ENCODE peak calls at places on chromosomes 5 and 9, in nine cellular contexts. Q is dermis blood vessel endothelial cell, E is T-helper 17 cell, S is right lobe of liver, C is RKO, K is RWPE1, D is body of pancreas, W is sigmoid colon, T is HCT116. J is an unnamed sample.

GRCh38 chr5:65817936-65818335 is 95.9 kb downstream of the NLN start:
- DNase-seq in Q (no peak), E (no peak), S (no peak), C (no peak), K (no peak), D (no peak), W (no peak), T (no peak), J (no peak)

GRCh38 chr5:56298329-56298962 is 65.3 kb upstream of the ANKRD55 start:
- DNase-seq in Q (no peak), E (no peak), S (no peak), C (no peak), K (no peak), D (no peak), W (no peak), T (no peak), J (no peak)

GRCh38 chr5:149697001-149697400 is 33.1 kb upstream of the PPARGC1B start:
- DNase-seq in Q (no peak), E (no peak), S (no peak), C (no peak), K (peak), D (no peak), W (no peak), T (no peak), J (no peak)

GRCh38 chr9:116817762-116818161 is 130.7 kb downstream of the TRIM32 start:
- DNase-seq in Q (no peak), E (no peak), S (no peak), C (no peak), K (no peak), D (no peak), W (no peak), T (no peak), J (no peak)

GRCh38 chr9:80049096-80049495 is 477.3 kb downstream of the TLE4 start:
- DNase-seq in Q (no peak), E (no peak), S (no peak), C (no peak), K (no peak), D (no peak), W (no peak), T (no peak), J (no peak)

GRCh38 chr9:97704327-97704677 is 7.2 kb upstream of the XPA start:
- DNase-seq in Q (no peak), E (no peak), S (no peak), C (no peak), K (no peak), D (no peak), W (no peak), T (no peak), J (no peak)

GRCh38 chr9:123825337-123825736 is 104.6 kb downstream of the DENND1A start:
- DNase-seq in Q (no peak), E (no peak), S (no peak), C (peak), K (peak), D (no peak), W (no peak), T (no peak), J (peak)

GRCh38 chr5:88875609-88876234 is 7.3 kb downstream of the MEF2C start:
- DNase-seq in Q (peak), E (no peak), S (no peak), C (no peak), K (no peak), D (no peak), W (no peak), T (no peak), J (peak)

GRCh38 chr5:95955996-95956899 is 5.4 kb downstream of the ELL2 start:
- DNase-seq in Q (no peak), E (no peak), S (no peak), C (no peak), K (no peak), D (no peak), W (no peak), T (no peak), J (no peak)

GRCh38 chr9:121725008-121725795 is 73.8 kb downstream of the DAB2IP start:
- DNase-seq in Q (peak), E (no peak), S (peak), C (no peak), K (peak), D (peak), W (peak), T (no peak), J (no peak)

GRCh38 chr9:129383415-129384088 is 205.5 kb upstream of the IER5L start:
- DNase-seq in Q (peak), E (peak), S (peak), C (no peak), K (peak), D (peak), W (peak), T (no peak), J (peak)

GRCh38 chr5:131466171-131466766 is 168.8 kb downstream of the RAPGEF6 start:
- DNase-seq in Q (no peak), E (no peak), S (no peak), C (peak), K (peak), D (no peak), W (no peak), T (no peak), J (peak)

GRCh38 chr9:13228431-13228830 is 51.1 kb downstream of the MPDZ start:
- DNase-seq in Q (no peak), E (no peak), S (no peak), C (no peak), K (no peak), D (no peak), W (no peak), T (no peak), J (no peak)